ENCODE peak calls at places on chromosome 5, in five cellular contexts. T is adipocyte, R is iPS DF 6.9, S is body of pancreas, W is upper lobe of right lung. K is an unnamed sample.

GRCh38 chr5:119389288-119390065 is 33.7 kb downstream of the TNFAIP8 start:
- DNase-seq in T (no peak), R (no peak), S (no peak), W (no peak), K (no peak)

GRCh38 chr5:51811883-51812282 is 428.6 kb downstream of the ISL1 start:
- DNase-seq in T (no peak), R (no peak), S (no peak), W (no peak), K (no peak)

GRCh38 chr5:179798771-179799643 is 5.2 kb downstream of the LTC4S start:
- DNase-seq in T (no peak), R (no peak), S (no peak), W (no peak), K (no peak)

GRCh38 chr5:90746119-90746518 is 187.5 kb downstream of the ADGRV1 start:
- DNase-seq in T (no peak), R (no peak), S (no peak), W (no peak), K (no peak)

GRCh38 chr5:69329905-69330489 is 2.6 kb downstream of the CCDC125 start:
- DNase-seq in T (no peak), R (no peak), S (no peak), W (no peak), K (no peak)

GRCh38 chr5:53055359-53055758 is 54.2 kb downstream of the MOCS2 start:
- DNase-seq in T (no peak), R (no peak), S (no peak), W (no peak), K (no peak)

GRCh38 chr5:170854550-170854949 is 7.3 kb upstream of the RANBP17 start:
- DNase-seq in T (no peak), R (no peak), S (no peak), W (no peak), K (no peak)

GRCh38 chr5:2840372-2840915 is 89.0 kb upstream of the IRX2 start:
- DNase-seq in T (no peak), R (no peak), S (no peak), W (no peak), K (no peak)

GRCh38 chr5:121762416-121762815 is 89.3 kb upstream of the FTMT start:
- DNase-seq in T (no peak), R (no peak), S (no peak), W (no peak), K (no peak)

GRCh38 chr5:56147679-56148230 is 85.4 kb downstream of the ANKRD55 start:
- DNase-seq in T (no peak), R (no peak), S (no peak), W (no peak), K (no peak)

GRCh38 chr5:1890296-1890695 is 7.6 kb upstream of the IRX4 start:
- DNase-seq in T (no peak), R (no peak), S (no peak), W (no peak), K (no peak)

GRCh38 chr5:150490754-150491153 is 17.2 kb upstream of the NDST1 start:
- DNase-seq in T (no peak), R (no peak), S (no peak), W (no peak), K (no peak)
- H3K4me1 ChIP-seq in T (peaks cover 53% of the 10 kb centered on the region), R (peaks cover 10% of the 10 kb centered on the region), S (peaks cover 59% of the 10 kb centered on the region), W (peaks cover 63% of the 10 kb centered on the region), K (peaks cover 90% of the 10 kb centered on the region)

DNA sequence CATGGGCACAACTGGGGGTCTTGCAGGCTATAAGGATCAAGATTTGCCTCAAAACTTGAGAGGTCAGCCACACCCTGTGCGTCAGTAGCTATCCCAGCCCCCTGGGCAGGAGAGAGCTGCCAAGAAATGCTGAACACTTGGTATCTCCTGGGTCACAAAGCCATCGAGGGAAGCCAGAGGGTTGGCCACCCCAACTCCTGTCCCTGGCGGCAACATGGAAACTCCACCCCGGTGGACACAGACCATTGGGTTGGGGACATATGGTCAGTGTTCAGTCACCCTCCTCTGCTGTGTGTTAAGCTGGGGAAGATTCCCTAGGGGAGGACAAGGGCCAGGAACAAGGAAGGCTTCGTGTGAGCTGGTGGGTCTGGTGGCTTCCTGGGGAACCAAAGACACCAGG is 140.6 kb downstream of the C5orf15 start:
- DNase-seq in T (no peak), R (no peak), S (no peak), W (no peak), K (no peak)
- H3K4me1 ChIP-seq in T (peaks cover 4% of the 10 kb centered on the region), R (no peaks in the 10 kb centered on the region), S (no peaks in the 10 kb centered on the region), W (no peaks in the 10 kb centered on the region), K (no peaks in the 10 kb centered on the region)

GRCh38 chr5:139689631-139690384 is 41.7 kb downstream of the CXXC5 start:
- DNase-seq in T (peak; percentile 73), R (no peak), S (peak; percentile 91), W (no peak), K (no peak)
- H3K4me1 ChIP-seq in T (peaks cover 46% of the 10 kb centered on the region), R (peaks cover 29% of the 10 kb centered on the region), S (peaks cover 69% of the 10 kb centered on the region), W (peaks cover 11% of the 10 kb centered on the region), K (peaks cover 47% of the 10 kb centered on the region)

GRCh38 chr5:178120661-178121357 is 7.5 kb downstream of the N4BP3 start:
- DNase-seq in T (no peak), R (no peak), S (peak; percentile 98), W (peak; percentile 88), K (no peak)
- H3K4me1 ChIP-seq in T (peaks cover 14% of the 10 kb centered on the region), R (peaks cover 19% of the 10 kb centered on the region), S (peaks cover 13% of the 10 kb centered on the region), W (peaks cover 3% of the 10 kb centered on the region), K (peaks cover 26% of the 10 kb centered on the region)

DNA sequence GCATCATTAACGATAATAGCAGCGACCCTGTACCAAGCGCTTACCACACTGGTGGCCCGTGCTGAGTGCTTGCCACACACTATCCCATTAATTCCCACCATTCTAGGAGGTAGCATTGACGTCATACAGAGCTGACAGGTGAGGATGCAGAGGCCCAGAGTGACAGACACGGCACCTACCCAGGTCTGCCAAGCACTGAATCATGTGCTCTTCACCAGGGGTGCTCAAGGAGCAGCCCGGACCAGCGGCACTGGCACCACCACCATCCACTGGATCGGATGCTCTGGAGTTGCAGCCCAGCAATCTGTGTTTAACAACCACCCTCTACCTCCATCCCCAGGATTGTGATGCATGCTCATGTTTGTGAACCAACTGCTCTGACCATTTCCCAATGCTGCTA is 3.4 kb downstream of the TNIP1 start:
- DNase-seq in T (no peak), R (no peak), S (no peak), W (no peak), K (no peak)
- H3K4me1 ChIP-seq in T (peaks cover 34% of the 10 kb centered on the region), R (peaks cover 2% of the 10 kb centered on the region), S (peaks cover 62% of the 10 kb centered on the region), W (peaks cover 63% of the 10 kb centered on the region), K (peaks cover 54% of the 10 kb centered on the region)

DNA sequence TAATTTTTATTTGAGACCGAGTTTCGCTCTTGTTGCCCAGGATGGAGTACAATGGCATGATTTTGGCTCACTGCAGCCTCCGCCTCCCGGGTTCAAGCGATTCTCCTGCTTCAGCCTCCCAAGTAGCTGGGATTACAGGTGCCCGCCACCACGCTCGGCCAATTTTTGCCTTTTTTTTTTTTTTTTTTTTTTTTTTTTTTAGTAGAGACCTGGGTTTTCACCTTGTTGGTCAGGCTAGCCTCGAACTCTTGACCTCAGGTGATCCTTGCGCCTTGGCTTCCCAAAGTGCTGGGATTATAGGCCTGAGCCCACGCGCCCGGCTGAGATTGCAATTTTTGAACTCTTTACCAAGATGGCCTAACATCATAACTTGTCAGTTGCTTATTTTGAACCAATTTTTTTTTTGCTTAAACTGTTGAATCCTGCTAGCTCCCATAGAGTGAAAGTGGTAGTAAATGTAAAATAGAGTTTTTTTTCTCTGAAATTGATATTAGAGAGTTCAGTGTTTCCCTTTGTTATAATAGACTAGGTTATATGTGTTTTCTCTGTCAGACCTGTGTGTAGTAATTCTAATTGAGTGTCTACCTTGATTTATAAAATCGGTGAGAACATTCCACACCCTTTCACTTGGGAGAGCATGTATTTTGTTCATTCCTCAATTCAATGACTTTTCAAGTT is 3.8 kb downstream of the GPBP1 start:
- DNase-seq in T (no peak), R (no peak), S (no peak), W (no peak), K (no peak)
- H3K4me1 ChIP-seq in T (peaks cover 49% of the 10 kb centered on the region), R (no peaks in the 10 kb centered on the region), S (peaks cover 56% of the 10 kb centered on the region), W (peaks cover 54% of the 10 kb centered on the region), K (peaks cover 79% of the 10 kb centered on the region)

GRCh38 chr5:151157426-151158286 is at the start of gene ANXA6:
- DNase-seq in T (peak; percentile 97), R (peak; percentile 66), S (peak; percentile 90), W (peak; percentile 92), K (no peak)
- H3K4me1 ChIP-seq in T (peaks cover 51% of the 10 kb centered on the region), R (peaks cover 4% of the 10 kb centered on the region), S (peaks cover 46% of the 10 kb centered on the region), W (peaks cover 44% of the 10 kb centered on the region), K (peaks cover 24% of the 10 kb centered on the region)